ENCODE peak calls at places on chromosome 7, in five cellular contexts. One of them, this sample, is unnamed.

GRCh38 chr7:78489423-78489822 is 690.9 kb downstream of the PHTF2 start:
- DNase-seq in colonic mucosa: no peak
- DNase-seq in tibial artery: no peak
- DNase-seq in HL-60: no peak
- DNase-seq in AG04450: no peak
- DNase-seq in this sample: no peak

GRCh38 chr7:50185951-50186697 is 93.1 kb upstream of the ZPBP start:
- DNase-seq in colonic mucosa: no peak
- DNase-seq in tibial artery: no peak
- DNase-seq in HL-60: no peak
- DNase-seq in AG04450: no peak
- DNase-seq in this sample: no peak

GRCh38 chr7:134903073-134903790 is 83.1 kb upstream of the AGBL3 start:
- DNase-seq in colonic mucosa: no peak
- DNase-seq in tibial artery: peak
- DNase-seq in HL-60: no peak
- DNase-seq in AG04450: no peak
- DNase-seq in this sample: no peak

GRCh38 chr7:128055668-128056067 is 24.4 kb upstream of the LRRC4 start:
- DNase-seq in colonic mucosa: no peak
- DNase-seq in tibial artery: no peak
- DNase-seq in HL-60: no peak
- DNase-seq in AG04450: no peak
- DNase-seq in this sample: no peak

GRCh38 chr7:114086491-114086905 is 167.7 kb upstream of the PPP1R3A start:
- DNase-seq in colonic mucosa: peak
- DNase-seq in tibial artery: peak
- DNase-seq in HL-60: no peak
- DNase-seq in AG04450: no peak
- DNase-seq in this sample: peak

GRCh38 chr7:43071604-43072003 is 40.8 kb upstream of the HECW1 start:
- DNase-seq in colonic mucosa: no peak
- DNase-seq in tibial artery: no peak
- DNase-seq in HL-60: peak
- DNase-seq in AG04450: no peak
- DNase-seq in this sample: peak

GRCh38 chr7:26307226-26307625 is 15.6 kb downstream of the SNX10 start:
- DNase-seq in colonic mucosa: no peak
- DNase-seq in tibial artery: peak
- DNase-seq in HL-60: peak
- DNase-seq in AG04450: no peak
- DNase-seq in this sample: no peak

GRCh38 chr7:106731207-106731606 is 70.2 kb upstream of the CCDC71L start:
- DNase-seq in colonic mucosa: no peak
- DNase-seq in tibial artery: no peak
- DNase-seq in HL-60: peak
- DNase-seq in AG04450: no peak
- DNase-seq in this sample: no peak

GRCh38 chr7:2921748-2922147 is 77.6 kb upstream of the GNA12 start:
- DNase-seq in colonic mucosa: no peak
- DNase-seq in tibial artery: no peak
- DNase-seq in HL-60: no peak
- DNase-seq in AG04450: no peak
- DNase-seq in this sample: peak

GRCh38 chr7:8700076-8700624 is 266.7 kb downstream of the NXPH1 start:
- DNase-seq in colonic mucosa: no peak
- DNase-seq in tibial artery: no peak
- DNase-seq in HL-60: no peak
- DNase-seq in AG04450: no peak
- DNase-seq in this sample: no peak

DNA sequence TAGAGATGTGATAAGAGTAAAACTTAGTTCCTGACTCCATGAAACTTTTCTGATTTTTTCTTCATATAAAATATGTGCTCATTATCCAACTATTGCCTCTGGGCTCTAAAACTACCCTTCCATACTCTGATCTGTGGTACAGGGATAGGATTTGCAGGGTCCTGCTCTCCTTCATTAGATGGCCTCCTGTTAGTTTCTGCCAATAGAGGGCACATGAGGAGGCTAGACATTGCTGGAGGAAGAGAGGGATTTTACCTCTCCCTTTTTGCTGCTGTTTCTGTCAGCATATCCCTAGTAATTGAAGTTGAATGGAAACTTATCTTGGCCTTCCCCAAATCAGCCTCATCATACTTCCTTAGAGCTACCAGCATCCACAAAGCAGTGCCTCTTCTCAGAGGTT is 269.4 kb downstream of the NXPH1 start:
- DNase-seq in colonic mucosa: no peak
- DNase-seq in tibial artery: no peak
- DNase-seq in HL-60: no peak
- DNase-seq in AG04450: no peak
- DNase-seq in this sample: no peak
- TF ChIP-seq CTCF in colonic mucosa: no peak
- TF ChIP-seq CTCF in tibial artery: no peak
- TF ChIP-seq CTCF in HL-60: no peak
- TF ChIP-seq CTCF in AG04450: no peak
- TF ChIP-seq CTCF in this sample: no peak

DNA sequence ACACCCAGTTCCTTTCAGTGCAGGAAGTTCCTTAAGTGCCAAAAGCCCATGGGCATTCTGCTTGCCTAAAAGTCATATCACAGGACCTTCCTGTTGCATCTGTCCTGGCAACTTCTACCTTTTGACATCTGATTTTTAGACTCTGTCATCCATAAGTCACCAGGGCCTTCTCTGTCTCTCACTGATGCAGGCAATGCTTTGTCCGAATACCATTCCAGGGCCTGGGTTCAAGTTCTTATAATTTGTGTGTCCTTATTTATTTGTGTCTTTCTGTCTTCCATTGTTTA is 27.1 kb upstream of the HIBADH start:
- DNase-seq in colonic mucosa: no peak
- DNase-seq in tibial artery: no peak
- DNase-seq in HL-60: no peak
- DNase-seq in AG04450: no peak
- DNase-seq in this sample: no peak
- TF ChIP-seq CTCF in colonic mucosa: no peak
- TF ChIP-seq CTCF in tibial artery: no peak
- TF ChIP-seq CTCF in HL-60: no peak
- TF ChIP-seq CTCF in AG04450: no peak
- TF ChIP-seq CTCF in this sample: no peak

GRCh38 chr7:48253020-48253419 is 81.8 kb downstream of the ABCA13 start:
- DNase-seq in colonic mucosa: no peak
- DNase-seq in tibial artery: no peak
- DNase-seq in HL-60: no peak
- DNase-seq in AG04450: no peak
- DNase-seq in this sample: no peak
- TF ChIP-seq CTCF in colonic mucosa: no peak
- TF ChIP-seq CTCF in tibial artery: no peak
- TF ChIP-seq CTCF in HL-60: no peak
- TF ChIP-seq CTCF in AG04450: no peak
- TF ChIP-seq CTCF in this sample: peak

DNA sequence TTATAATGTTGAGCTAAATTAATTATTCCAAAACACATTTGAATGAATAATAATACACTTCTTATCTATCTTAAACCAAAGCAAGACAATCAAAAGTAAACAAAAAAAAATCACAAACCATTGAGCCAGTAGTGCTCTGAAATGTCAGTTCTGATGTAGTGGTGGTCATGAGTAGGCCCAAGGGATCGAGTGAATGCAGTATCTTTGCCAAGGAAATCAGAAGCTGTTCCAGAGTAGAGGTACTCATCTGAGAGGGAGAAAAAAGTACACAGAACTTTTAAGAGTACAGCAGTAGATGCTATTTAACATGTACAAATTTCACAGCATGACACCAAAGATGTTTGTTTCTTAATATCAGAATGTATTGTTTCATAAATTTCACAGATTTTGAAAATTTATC is 121.5 kb downstream of the SEMA3D start:
- DNase-seq in colonic mucosa: no peak
- DNase-seq in tibial artery: peak
- DNase-seq in HL-60: no peak
- DNase-seq in AG04450: no peak
- DNase-seq in this sample: no peak
- TF ChIP-seq CTCF in colonic mucosa: no peak
- TF ChIP-seq CTCF in tibial artery: no peak
- TF ChIP-seq CTCF in HL-60: no peak
- TF ChIP-seq CTCF in AG04450: no peak
- TF ChIP-seq CTCF in this sample: no peak

DNA sequence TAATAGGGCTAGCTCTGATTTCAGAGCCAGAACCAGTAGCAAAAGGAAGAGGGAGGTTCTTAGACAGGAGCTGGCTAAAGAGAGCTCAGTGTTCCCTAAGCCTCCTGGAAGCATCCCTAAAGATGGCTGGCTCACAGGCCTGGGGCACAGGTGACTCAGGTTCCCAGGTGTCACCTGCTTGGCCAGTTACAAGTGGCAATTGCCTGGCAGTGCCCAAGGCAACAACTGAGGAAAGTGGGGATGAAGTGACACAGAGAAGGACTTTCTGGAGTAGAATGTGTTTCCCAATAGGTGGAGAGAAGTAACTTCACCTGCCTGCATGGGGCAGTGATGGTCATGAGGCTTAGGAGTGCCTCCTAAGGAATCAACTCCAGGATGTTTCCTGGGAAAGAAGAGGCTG is 66.5 kb upstream of the EEPD1 start:
- DNase-seq in colonic mucosa: no peak
- DNase-seq in tibial artery: no peak
- DNase-seq in HL-60: no peak
- DNase-seq in AG04450: no peak
- DNase-seq in this sample: no peak
- TF ChIP-seq CTCF in colonic mucosa: no peak
- TF ChIP-seq CTCF in tibial artery: no peak
- TF ChIP-seq CTCF in HL-60: no peak
- TF ChIP-seq CTCF in AG04450: no peak
- TF ChIP-seq CTCF in this sample: no peak

This sample was measured in neural crest cell.